ENCODE peak calls at places on chromosome 10, in four cellular contexts. K is keratinocyte, V is A673, P is GM12878. G is an unnamed sample. For H3K9me3, the result is how much of the 10 kb centered on the place peaks cover.

GRCh38 chr10:114403545-114404161 is 649 bp downstream of the AFAP1L2 start:
- DNase-seq in P (no peak), K (no peak), V (no peak), G (no peak)

GRCh38 chr10:114547056-114547455 is 111.0 kb downstream of the ABLIM1 start:
- DNase-seq in V (no peak), P (no peak), K (no peak), G (no peak)

GRCh38 chr10:20622522-20623270 is 274.4 kb downstream of the NEBL start:
- DNase-seq in K (no peak), V (peak), P (no peak), G (peak)

GRCh38 chr10:47423476-47423875 is 39.4 kb upstream of the ZNF488 start:
- DNase-seq in P (no peak), V (peak), K (no peak), G (no peak)

GRCh38 chr10:128443925-128444324 is 317.7 kb upstream of the MKI67 start:
- DNase-seq in K (no peak), P (no peak), V (no peak), G (no peak)

GRCh38 chr10:86956841-86957448 is 470 bp downstream of the MMRN2 start:
- DNase-seq in V (no peak), K (no peak), P (no peak), G (no peak)

GRCh38 chr10:133452453-133452852 is 1.3 kb upstream of the SCART1 start:
- DNase-seq in V (no peak), K (no peak), P (no peak), G (no peak)

GRCh38 chr10:11625019-11625735 is 13.7 kb upstream of the USP6NL start:
- DNase-seq in K (no peak), V (no peak), P (peak), G (no peak)

GRCh38 chr10:2083591-2083990 is 346.3 kb upstream of the ADARB2 start:
- DNase-seq in P (no peak), K (no peak), V (no peak), G (no peak)

GRCh38 chr10:79140083-79140793 is 71.5 kb downstream of the ZMIZ1 start:
- DNase-seq in K (no peak), V (no peak), P (no peak), G (no peak)

GRCh38 chr10:96587255-96588059 is 645 bp upstream of the TM9SF3 start:
- DNase-seq in V (peak), P (no peak), K (no peak), G (no peak)

GRCh38 chr10:91220954-91221696 is 662 bp downstream of the PCGF5 start:
- DNase-seq in K (no peak), P (no peak), V (peak), G (no peak)

GRCh38 chr10:7577206-7577978 is 89.4 kb downstream of the ITIH5 start:
- DNase-seq in P (no peak), K (no peak), V (no peak), G (no peak)

GRCh38 chr10:132565516-132566209 is 28.1 kb downstream of the INPP5A start:
- DNase-seq in K (no peak), V (no peak), P (no peak), G (no peak)

GRCh38 chr10:18140957-18141888 is 999 bp downstream of the CACNB2 start:
- DNase-seq in K (no peak), V (peak), P (no peak), G (no peak)

GRCh38 chr10:24625778-24626177 is 97.9 kb downstream of the ARHGAP21 start:
- DNase-seq in V (no peak), P (no peak), K (no peak), G (no peak)

GRCh38 chr10:81817611-81818160 is 57.3 kb upstream of the NRG3 start:
- DNase-seq in K (no peak), P (no peak), V (no peak), G (no peak)

GRCh38 chr10:106652279-106652678 is 512.2 kb downstream of the SORCS1 start:
- DNase-seq in K (no peak), V (peak), P (peak), G (no peak)

GRCh38 chr10:120997313-120998102 is 146.3 kb downstream of the WDR11 start:
- DNase-seq in V (no peak), P (no peak), K (no peak), G (no peak)

GRCh38 chr10:46050956-46051355 is 4.9 kb upstream of the MSMB start:
- DNase-seq in P (no peak), V (no peak), K (no peak), G (no peak)

GRCh38 chr10:30436200-30436599 is 2.2 kb downstream of the MAP3K8 start:
- DNase-seq in V (peak), K (no peak), P (no peak), G (no peak)

GRCh38 chr10:49394933-49395740 is 752 bp downstream of the DRGX start:
- DNase-seq in V (no peak), P (no peak), K (no peak), G (no peak)

GRCh38 chr10:113739031-113739430 is 12.5 kb upstream of the PLEKHS1 start:
- DNase-seq in K (no peak), P (no peak), V (no peak), G (no peak)

GRCh38 chr10:59985639-59986038 is 79.3 kb upstream of the CCDC6 start:
- DNase-seq in K (no peak), P (no peak), V (no peak), G (no peak)

GRCh38 chr10:72255977-72256729 is 17.6 kb upstream of the DDIT4 start:
- DNase-seq in K (peak), P (no peak), V (no peak), G (no peak)

GRCh38 chr10:11483189-11484148 is 128.0 kb downstream of the USP6NL start:
- DNase-seq in V (no peak), P (no peak), K (no peak), G (no peak)

GRCh38 chr10:112213098-112213823 is 29.7 kb upstream of the GPAM start:
- DNase-seq in P (no peak), V (no peak), K (no peak), G (no peak)
- H3K27ac ChIP-seq in P (no peak), V (no peak), K (no peak), G (no peak)

GRCh38 chr10:37236093-37236492 is 110.7 kb downstream of the ANKRD30A start:
- DNase-seq in K (no peak), P (no peak), V (no peak), G (no peak)
- H3K9me3 ChIP-seq in K (under half), P (under half), V (under half), G (under half)

DNA sequence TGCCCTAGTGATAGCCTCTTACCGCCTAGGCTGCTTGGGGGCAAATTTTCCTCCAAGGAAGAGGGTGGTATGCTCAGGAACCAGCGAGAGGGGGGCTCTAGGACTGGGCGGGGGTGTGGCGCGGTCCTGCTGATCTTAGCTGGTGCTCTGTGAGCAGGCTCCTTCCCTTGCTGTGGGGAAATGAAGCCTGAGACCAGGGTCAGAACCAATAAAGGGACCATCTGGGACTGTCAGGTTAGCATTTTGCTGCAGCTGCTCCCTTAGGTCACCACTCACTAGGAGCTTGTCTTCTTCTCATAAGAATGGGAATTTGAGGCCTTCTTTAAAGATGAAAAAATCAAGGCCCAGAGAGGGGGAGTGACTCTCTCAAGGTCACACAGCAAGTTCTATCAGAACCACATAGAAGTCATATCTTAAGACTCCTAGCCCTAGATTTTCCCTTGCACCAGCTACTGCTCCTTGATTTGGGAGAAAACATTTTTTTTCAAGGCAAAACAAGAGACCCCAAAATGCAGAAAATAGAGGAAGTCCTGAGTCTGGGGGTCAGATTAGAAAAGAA is 2.0 kb upstream of the NEUROG3 start:
- DNase-seq in P (no peak), V (no peak), K (no peak), G (no peak)
- TF ChIP-seq EZH2 in P (no peak), V (no peak), K (peak), G (no peak)

GRCh38 chr10:122546242-122546641 is 14.3 kb upstream of the DMBT1 start:
- DNase-seq in V (no peak), K (no peak), P (no peak), G (no peak)

GRCh38 chr10:122550983-122551382 is 9.6 kb upstream of the DMBT1 start:
- DNase-seq in K (no peak), V (no peak), P (no peak), G (no peak)

GRCh38 chr10:122551450-122551849 is 9.1 kb upstream of the DMBT1 start:
- DNase-seq in P (no peak), V (no peak), K (no peak), G (no peak)

GRCh38 chr10:122550427-122550826 is 10.1 kb upstream of the DMBT1 start:
- DNase-seq in V (no peak), P (no peak), K (no peak), G (no peak)

DNA sequence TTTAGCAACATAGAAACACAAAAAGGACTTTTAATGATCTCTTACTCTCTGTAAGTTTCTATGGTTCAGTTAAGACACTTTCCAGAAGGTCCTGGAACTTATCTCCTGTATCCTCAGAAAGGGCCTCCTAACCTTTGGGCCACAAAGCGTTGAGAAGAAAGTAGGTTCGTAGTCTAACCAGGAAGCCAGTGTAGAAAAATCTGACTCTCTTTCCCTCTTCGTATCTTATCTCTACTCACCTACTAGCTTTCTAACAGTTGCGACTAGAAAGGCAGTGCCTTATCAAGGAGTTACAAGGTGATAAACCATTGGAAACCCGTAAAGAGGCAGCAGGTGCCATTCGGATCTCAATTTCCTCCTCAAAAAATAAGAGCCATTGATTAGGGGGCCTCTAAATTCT is 11.9 kb upstream of the DMBT1 start:
- DNase-seq in V (no peak), P (no peak), K (no peak), G (no peak)
- H3K27ac ChIP-seq in V (no peak), P (no peak), K (no peak), G (no peak)

DNA sequence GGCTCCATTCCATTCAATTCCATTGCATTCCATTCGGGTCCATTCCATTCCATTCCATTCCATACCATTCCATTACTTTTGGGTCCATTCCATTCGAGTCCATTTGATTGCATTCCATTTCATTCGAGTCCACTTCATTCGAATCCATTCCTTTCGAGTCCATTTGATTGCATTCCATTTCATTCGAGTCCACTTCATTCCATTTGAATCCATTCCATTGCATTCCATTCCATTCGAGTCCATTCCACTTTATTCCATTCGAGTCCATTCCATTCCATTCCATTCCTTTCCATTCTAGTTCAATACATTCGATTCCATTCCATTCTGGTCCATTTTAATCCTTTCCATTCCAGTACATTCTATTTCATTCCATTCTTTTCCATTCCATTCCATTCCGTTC is 334.0 kb downstream of the ZNF33B start:
- DNase-seq in V (no peak), K (no peak), P (no peak), G (peak)
- H3K9me3 ChIP-seq in V (half or more), K (half or more), P (under half), G (under half)

DNA sequence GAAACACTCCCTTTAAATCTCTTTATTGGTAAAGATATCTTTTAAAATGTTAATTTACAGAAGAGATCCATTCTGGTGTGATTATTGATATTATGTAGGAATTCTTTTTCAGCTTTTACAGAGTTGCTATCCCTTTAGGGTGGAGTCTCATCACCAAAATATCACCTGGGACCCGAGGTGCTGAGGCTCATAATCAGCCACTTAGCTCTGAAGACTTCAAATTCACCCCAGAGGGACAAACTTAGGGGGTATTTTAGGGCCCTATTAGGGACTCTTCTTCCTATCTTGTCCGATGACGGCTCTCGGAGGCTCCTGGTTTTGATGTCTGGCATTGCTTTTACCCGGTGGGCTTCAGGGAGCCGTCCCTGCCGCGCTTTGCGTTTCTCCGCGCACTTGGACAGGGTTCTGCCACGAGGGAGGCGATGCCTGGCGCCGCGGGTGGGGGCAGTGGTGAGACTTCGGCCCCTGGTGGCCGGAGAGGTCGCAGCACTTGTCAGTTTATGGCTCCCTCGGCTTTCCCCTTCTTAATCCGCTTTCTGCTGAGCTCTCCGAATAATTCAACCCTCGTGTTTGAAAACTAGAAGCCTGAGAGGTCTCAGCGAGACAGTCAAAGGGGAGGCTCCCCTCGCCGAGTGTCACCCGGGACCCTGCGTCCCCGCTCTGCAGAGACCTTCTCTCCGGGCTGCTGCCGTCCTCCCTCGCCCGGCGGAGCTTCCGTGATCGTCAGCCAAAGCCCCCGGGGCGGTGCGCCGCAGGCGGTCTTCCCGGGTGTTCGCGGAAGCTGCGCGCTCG is 27.8 kb downstream of the RBM20 start:
- DNase-seq in P (peak), V (peak), K (no peak), G (no peak)
- TF ChIP-seq EZH2 in P (no peak), V (no peak), K (no peak), G (no peak)

GRCh38 chr10:50561266-50561665 is 62.5 kb downstream of the SGMS1 start:
- DNase-seq in P (no peak), V (peak), K (no peak), G (no peak)

GRCh38 chr10:50560370-50560769 is 63.4 kb downstream of the SGMS1 start:
- DNase-seq in P (no peak), V (no peak), K (no peak), G (no peak)

GRCh38 chr10:50556238-50557120 is 67.3 kb downstream of the SGMS1 start:
- DNase-seq in V (no peak), K (no peak), P (no peak), G (no peak)

GRCh38 chr10:50557130-50557682 is 66.5 kb downstream of the SGMS1 start:
- DNase-seq in K (no peak), V (no peak), P (no peak), G (no peak)

DNA sequence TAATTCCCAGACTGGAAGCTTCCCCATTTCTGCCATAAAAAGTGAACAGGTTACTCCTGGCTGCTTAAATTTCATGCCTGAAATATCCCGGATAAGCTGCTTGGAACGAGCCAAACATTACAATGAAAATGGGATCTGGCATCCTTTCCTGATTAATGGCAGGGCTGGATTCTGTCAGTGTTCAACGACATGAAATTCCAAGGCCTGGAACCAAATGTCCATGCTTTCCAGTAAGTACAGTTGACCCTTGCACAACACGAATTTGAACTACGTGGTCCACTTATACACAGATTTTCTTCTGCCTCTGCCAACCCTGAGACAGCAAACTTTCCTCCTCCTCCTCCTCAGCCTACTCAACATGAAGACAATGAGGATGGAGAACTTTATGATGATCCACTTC is 65.4 kb downstream of the SGMS1 start:
- DNase-seq in V (no peak), P (no peak), K (no peak), G (no peak)
- H3K27ac ChIP-seq in V (no peak), P (no peak), K (no peak), G (no peak)

G was measured in SK-N-MC.